ENCODE peak calls at places on chromosomes 13 and 19, in eight cellular contexts. One of them, this sample, is unnamed.

GRCh38 chr19:2550431-2551171 is 74.7 kb downstream of the GADD45B start:
- DNase-seq in neural progenitor cell: no peak
- DNase-seq in uterus: no peak
- DNase-seq in AG09309: no peak
- DNase-seq in body of pancreas: no peak
- DNase-seq in brain microvascular endothelial cell: no peak
- DNase-seq in stomach: no peak
- DNase-seq in CD8-positive, alpha-beta T cell: no peak
- DNase-seq in this sample: no peak

GRCh38 chr19:14002571-14003278 is 3.4 kb downstream of the RFX1 start:
- DNase-seq in neural progenitor cell: no peak
- DNase-seq in uterus: no peak
- DNase-seq in AG09309: no peak
- DNase-seq in body of pancreas: no peak
- DNase-seq in brain microvascular endothelial cell: no peak
- DNase-seq in stomach: no peak
- DNase-seq in CD8-positive, alpha-beta T cell: no peak
- DNase-seq in this sample: no peak

GRCh38 chr13:41547253-41548000 is 90.1 kb downstream of the RGCC start:
- DNase-seq in neural progenitor cell: no peak
- DNase-seq in uterus: peak; percentile 46
- DNase-seq in AG09309: peak; percentile 18
- DNase-seq in body of pancreas: peak; percentile 34
- DNase-seq in brain microvascular endothelial cell: no peak
- DNase-seq in stomach: no peak
- DNase-seq in CD8-positive, alpha-beta T cell: no peak
- DNase-seq in this sample: no peak

GRCh38 chr13:76481738-76482137 is 404.5 kb downstream of the KCTD12 start:
- DNase-seq in neural progenitor cell: no peak
- DNase-seq in uterus: no peak
- DNase-seq in AG09309: no peak
- DNase-seq in body of pancreas: no peak
- DNase-seq in brain microvascular endothelial cell: peak; percentile 49
- DNase-seq in stomach: no peak
- DNase-seq in CD8-positive, alpha-beta T cell: no peak
- DNase-seq in this sample: no peak

GRCh38 chr19:47601180-47601904 is 7.6 kb upstream of the BICRA start:
- DNase-seq in neural progenitor cell: no peak
- DNase-seq in uterus: no peak
- DNase-seq in AG09309: no peak
- DNase-seq in body of pancreas: peak; percentile 64
- DNase-seq in brain microvascular endothelial cell: no peak
- DNase-seq in stomach: peak; percentile 50
- DNase-seq in CD8-positive, alpha-beta T cell: no peak
- DNase-seq in this sample: no peak

GRCh38 chr13:25377244-25377962 is 5.6 kb downstream of the ATP8A2 start:
- DNase-seq in neural progenitor cell: no peak
- DNase-seq in uterus: no peak
- DNase-seq in AG09309: no peak
- DNase-seq in body of pancreas: no peak
- DNase-seq in brain microvascular endothelial cell: no peak
- DNase-seq in stomach: no peak
- DNase-seq in CD8-positive, alpha-beta T cell: no peak
- DNase-seq in this sample: no peak

GRCh38 chr13:44292545-44292944 is 81.1 kb upstream of the SERP2 start:
- DNase-seq in neural progenitor cell: no peak
- DNase-seq in uterus: no peak
- DNase-seq in AG09309: no peak
- DNase-seq in body of pancreas: no peak
- DNase-seq in brain microvascular endothelial cell: no peak
- DNase-seq in stomach: no peak
- DNase-seq in CD8-positive, alpha-beta T cell: no peak
- DNase-seq in this sample: no peak

GRCh38 chr19:56066152-56067023 is 54.7 kb downstream of the ZNF787 start:
- DNase-seq in neural progenitor cell: peak; percentile 77
- DNase-seq in uterus: peak; percentile 63
- DNase-seq in AG09309: no peak
- DNase-seq in body of pancreas: peak; percentile 74
- DNase-seq in brain microvascular endothelial cell: peak; percentile 34
- DNase-seq in stomach: peak; percentile 74
- DNase-seq in CD8-positive, alpha-beta T cell: peak; percentile 47
- DNase-seq in this sample: no peak

GRCh38 chr13:67197704-67198103 is 32.4 kb downstream of the PCDH9 start:
- DNase-seq in neural progenitor cell: no peak
- DNase-seq in uterus: no peak
- DNase-seq in AG09309: no peak
- DNase-seq in body of pancreas: no peak
- DNase-seq in brain microvascular endothelial cell: no peak
- DNase-seq in stomach: no peak
- DNase-seq in CD8-positive, alpha-beta T cell: no peak
- DNase-seq in this sample: no peak

GRCh38 chr13:94595006-94595942 is 678 bp downstream of the TGDS start:
- DNase-seq in neural progenitor cell: peak; percentile 40
- DNase-seq in uterus: no peak
- DNase-seq in AG09309: no peak
- DNase-seq in body of pancreas: peak; percentile 21
- DNase-seq in brain microvascular endothelial cell: no peak
- DNase-seq in stomach: peak; percentile 34
- DNase-seq in CD8-positive, alpha-beta T cell: peak; percentile 28
- DNase-seq in this sample: no peak

GRCh38 chr19:39497850-39498261 is 891 bp upstream of the DLL3 start:
- DNase-seq in neural progenitor cell: peak; percentile 89
- DNase-seq in uterus: no peak
- DNase-seq in AG09309: no peak
- DNase-seq in body of pancreas: no peak
- DNase-seq in brain microvascular endothelial cell: no peak
- DNase-seq in stomach: no peak
- DNase-seq in CD8-positive, alpha-beta T cell: no peak
- DNase-seq in this sample: no peak
- TF ChIP-seq CTCF in neural progenitor cell: peak; percentile 57
- TF ChIP-seq CTCF in uterus: peak; percentile 31
- TF ChIP-seq CTCF in AG09309: peak; percentile 44
- TF ChIP-seq CTCF in body of pancreas: no peak
- TF ChIP-seq CTCF in brain microvascular endothelial cell: peak; percentile 69
- TF ChIP-seq CTCF in stomach: no peak
- TF ChIP-seq CTCF in CD8-positive, alpha-beta T cell: no peak
- TF ChIP-seq CTCF in this sample: peak; percentile 45

GRCh38 chr13:58619396-58620113 is 988.0 kb downstream of the PCDH17 start:
- DNase-seq in neural progenitor cell: peak; percentile 46
- DNase-seq in uterus: no peak
- DNase-seq in AG09309: no peak
- DNase-seq in body of pancreas: no peak
- DNase-seq in brain microvascular endothelial cell: no peak
- DNase-seq in stomach: no peak
- DNase-seq in CD8-positive, alpha-beta T cell: no peak
- DNase-seq in this sample: no peak
- H3K4me3 ChIP-seq in neural progenitor cell: no peak overlapping the region
- H3K4me3 ChIP-seq in uterus: no peak overlapping the region
- H3K4me3 ChIP-seq in AG09309: no peak overlapping the region
- H3K4me3 ChIP-seq in body of pancreas: no peak overlapping the region
- H3K4me3 ChIP-seq in brain microvascular endothelial cell: no peak overlapping the region
- H3K4me3 ChIP-seq in stomach: no peak overlapping the region
- H3K4me3 ChIP-seq in CD8-positive, alpha-beta T cell: no peak overlapping the region
- H3K4me3 ChIP-seq in this sample: no peak overlapping the region

GRCh38 chr19:40191836-40192646 is 815 bp downstream of the MAP3K10 start:
- DNase-seq in neural progenitor cell: peak; percentile 89
- DNase-seq in uterus: peak; percentile 35
- DNase-seq in AG09309: no peak
- DNase-seq in body of pancreas: peak; percentile 12
- DNase-seq in brain microvascular endothelial cell: no peak
- DNase-seq in stomach: no peak
- DNase-seq in CD8-positive, alpha-beta T cell: peak; percentile 6
- DNase-seq in this sample: no peak
- TF ChIP-seq CTCF in neural progenitor cell: peak; percentile 46
- TF ChIP-seq CTCF in uterus: no peak
- TF ChIP-seq CTCF in AG09309: no peak
- TF ChIP-seq CTCF in body of pancreas: no peak
- TF ChIP-seq CTCF in brain microvascular endothelial cell: no peak
- TF ChIP-seq CTCF in stomach: no peak
- TF ChIP-seq CTCF in CD8-positive, alpha-beta T cell: no peak
- TF ChIP-seq CTCF in this sample: no peak

DNA sequence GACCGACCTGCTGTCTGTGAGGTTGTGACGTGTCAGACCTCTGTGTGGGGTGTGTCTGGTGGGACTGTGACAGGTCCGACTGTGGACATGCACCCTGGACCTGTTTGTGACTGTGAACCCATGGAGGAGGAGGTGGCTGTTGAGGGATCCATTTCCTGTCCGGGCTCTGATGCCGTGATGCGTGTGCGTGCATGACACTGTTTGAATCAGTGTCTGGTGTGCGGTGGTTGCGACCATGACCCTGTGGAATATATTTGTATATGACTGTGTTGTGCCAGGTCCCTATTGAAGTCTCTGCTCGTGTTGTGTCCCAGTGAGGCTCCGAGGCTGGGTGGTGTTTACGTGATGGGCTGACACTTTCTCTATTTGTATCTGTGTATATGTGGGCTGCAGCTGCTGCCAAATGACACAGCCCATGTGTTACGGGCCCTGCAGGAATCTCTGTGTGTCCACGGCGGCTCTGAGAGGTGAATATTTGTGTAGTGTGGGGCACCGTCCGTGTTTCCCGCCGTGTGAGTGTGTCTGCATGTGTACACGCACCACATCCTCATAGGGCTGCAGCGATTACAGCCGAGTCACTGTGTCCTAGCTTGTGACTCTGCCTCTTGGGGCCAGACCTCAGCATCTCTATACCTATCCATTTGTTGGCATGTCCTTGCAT is 18.3 kb downstream of the CCDC97 start:
- DNase-seq in neural progenitor cell: no peak
- DNase-seq in uterus: no peak
- DNase-seq in AG09309: no peak
- DNase-seq in body of pancreas: peak; percentile 43
- DNase-seq in brain microvascular endothelial cell: no peak
- DNase-seq in stomach: no peak
- DNase-seq in CD8-positive, alpha-beta T cell: no peak
- DNase-seq in this sample: no peak
- H3K4me3 ChIP-seq in neural progenitor cell: no peak overlapping the region
- H3K4me3 ChIP-seq in uterus: no peak overlapping the region
- H3K4me3 ChIP-seq in AG09309: no peak overlapping the region
- H3K4me3 ChIP-seq in body of pancreas: no peak overlapping the region
- H3K4me3 ChIP-seq in brain microvascular endothelial cell: no peak overlapping the region
- H3K4me3 ChIP-seq in stomach: peak overlapping the region; percentile 44
- H3K4me3 ChIP-seq in CD8-positive, alpha-beta T cell: peak overlapping the region; percentile 21
- H3K4me3 ChIP-seq in this sample: no peak overlapping the region